ENCODE peak calls at places on chromosomes 2 and 18, in eight cellular contexts. C is H9, K is foreskin keratinocyte, B is IMR-90, Q is neuronal stem cell, I is Panc1, R is kidney, S is heart left ventricle. Y is an unnamed sample.

GRCh38 chr2:172270278-172271079 is 156.9 kb upstream of the ITGA6 start:
- DNase-seq in B (peak; percentile 51), I (no peak), R (no peak), S (no peak), Q (no peak), C (peak; percentile 73), K (no peak), Y (no peak)

GRCh38 chr2:25494626-25495025 is 152.9 kb upstream of the DNMT3A start:
- DNase-seq in I (no peak), K (no peak), C (peak; percentile 34), R (no peak), Q (no peak), B (peak; percentile 66), S (no peak), Y (no peak)

GRCh38 chr2:37156071-37156856 is 516 bp downstream of the EIF2AK2 start:
- DNase-seq in K (peak; percentile 45), Q (no peak), C (peak; percentile 31), I (no peak), B (peak; percentile 42), S (peak; percentile 69), R (no peak), Y (peak; percentile 45)

GRCh38 chr2:217069263-217070042 is 209.6 kb upstream of the TNP1 start:
- DNase-seq in K (no peak), I (no peak), R (no peak), Q (no peak), S (no peak), B (peak; percentile 36), C (peak; percentile 8), Y (no peak)

GRCh38 chr2:142124706-142125105 is 6.1 kb downstream of the LRP1B start:
- DNase-seq in C (no peak), S (no peak), Q (no peak), K (no peak), R (no peak), B (no peak), I (no peak), Y (no peak)

GRCh38 chr2:10873790-10874437 is 37.8 kb upstream of the KCNF1 start:
- DNase-seq in B (peak; percentile 62), I (no peak), K (peak; percentile 24), S (peak; percentile 71), C (no peak), R (no peak), Q (no peak), Y (no peak)

GRCh38 chr2:203675086-203675485 is 31.4 kb upstream of the CD28 start:
- DNase-seq in Q (no peak), K (peak; percentile 63), R (no peak), B (peak; percentile 66), S (no peak), C (no peak), I (no peak), Y (no peak)

GRCh38 chr2:112627060-112628040 is 18.4 kb upstream of the SLC20A1 start:
- DNase-seq in K (peak; percentile 95), C (no peak), R (no peak), I (peak; percentile 54), B (peak; percentile 97), S (peak; percentile 70), Q (no peak), Y (peak; percentile 34)

GRCh38 chr18:79965119-79965902 is 868 bp downstream of the HSBP1L1 start:
- DNase-seq in I (peak; percentile 63), K (peak; percentile 81), B (peak; percentile 91), C (peak; percentile 46), S (no peak), Q (no peak), R (peak; percentile 81), Y (no peak)

GRCh38 chr2:37871453-37872191 is 53.5 kb upstream of the RMDN2 start:
- DNase-seq in R (no peak), K (peak; percentile 96), B (peak; percentile 81), Q (no peak), I (no peak), C (no peak), S (no peak), Y (no peak)

GRCh38 chr2:128930101-128930500 is 611.4 kb upstream of the HS6ST1 start:
- DNase-seq in I (no peak), S (no peak), R (no peak), B (no peak), Q (no peak), K (no peak), C (no peak), Y (no peak)

GRCh38 chr2:218375212-218375611 is 6.9 kb upstream of the SLC11A1 start:
- DNase-seq in R (no peak), S (no peak), B (peak; percentile 69), I (no peak), Q (no peak), K (peak; percentile 66), C (no peak), Y (no peak)

GRCh38 chr2:64624862-64625261 is 28.9 kb downstream of the SERTAD2 start:
- DNase-seq in R (no peak), I (no peak), S (no peak), B (no peak), K (no peak), Q (no peak), C (no peak), Y (no peak)

GRCh38 chr2:26326514-26326913 is 19.4 kb upstream of the SELENOI start:
- DNase-seq in C (no peak), S (no peak), Q (no peak), K (no peak), I (no peak), B (no peak), R (no peak), Y (no peak)

GRCh38 chr2:85771486-85771885 is 17.7 kb downstream of the ATOH8 start:
- DNase-seq in C (no peak), S (peak; percentile 13), B (no peak), K (no peak), Q (no peak), I (no peak), R (no peak), Y (no peak)

GRCh38 chr2:101356486-101356885 is 30.8 kb downstream of the CREG2 start:
- DNase-seq in R (no peak), Q (no peak), C (no peak), K (peak; percentile 84), I (no peak), S (no peak), B (peak; percentile 39), Y (no peak)

GRCh38 chr2:30109856-30110255 is 37.0 kb upstream of the YPEL5 start:
- DNase-seq in C (no peak), B (no peak), K (peak; percentile 5), I (no peak), R (no peak), Q (no peak), S (no peak), Y (no peak)

GRCh38 chr2:211800001-211800400 is 738.6 kb downstream of the ERBB4 start:
- DNase-seq in Q (no peak), R (no peak), K (no peak), S (no peak), I (no peak), C (no peak), B (no peak), Y (no peak)

GRCh38 chr18:34809697-34810096 is 99.6 kb downstream of the DTNA start:
- DNase-seq in S (no peak), I (peak; percentile 4), Q (no peak), K (no peak), R (no peak), B (peak; percentile 32), C (peak; percentile 63), Y (no peak)

GRCh38 chr2:100819365-100820345 is at the start of gene NPAS2:
- DNase-seq in Q (no peak), I (no peak), K (no peak), B (peak; percentile 46), C (peak; percentile 49), S (peak; percentile 72), R (peak; percentile 83), Y (peak; percentile 53)

GRCh38 chr18:13241893-13242175 is 23.3 kb downstream of the LDLRAD4 start:
- DNase-seq in B (no peak), R (no peak), I (no peak), C (no peak), S (no peak), K (no peak), Q (no peak), Y (peak; percentile 45)

GRCh38 chr2:150555957-150556356 is 68.5 kb upstream of the RND3 start:
- DNase-seq in S (no peak), Q (no peak), I (no peak), C (no peak), B (no peak), K (no peak), R (no peak), Y (no peak)

GRCh38 chr2:120435671-120436459 is 89.9 kb downstream of the INHBB start:
- DNase-seq in C (peak; percentile 14), R (no peak), Q (no peak), B (no peak), K (no peak), S (no peak), I (no peak), Y (no peak)

GRCh38 chr2:46305177-46305576 is 8.0 kb downstream of the EPAS1 start:
- DNase-seq in R (no peak), Q (no peak), C (no peak), I (no peak), B (no peak), K (no peak), S (no peak), Y (no peak)
- H3K4me1 ChIP-seq in R (peaks cover 27% of the 10 kb centered on the region), Q (no peaks in the 10 kb centered on the region), C (peaks cover 6% of the 10 kb centered on the region), I (peaks cover 94% of the 10 kb centered on the region), B (peaks cover 26% of the 10 kb centered on the region), K (peaks cover 36% of the 10 kb centered on the region), S (peaks cover 87% of the 10 kb centered on the region), Y (peaks cover 22% of the 10 kb centered on the region)

GRCh38 chr18:50469380-50469781 is 90.5 kb upstream of the MAPK4 start:
- DNase-seq in R (no peak), Q (no peak), C (no peak), S (peak; percentile 73), K (no peak), B (no peak), I (no peak), Y (no peak)
- H3K4me1 ChIP-seq in R (no peaks in the 10 kb centered on the region), Q (no peaks in the 10 kb centered on the region), C (no peaks in the 10 kb centered on the region), S (no peaks in the 10 kb centered on the region), K (no peaks in the 10 kb centered on the region), B (no peaks in the 10 kb centered on the region), I (no peaks in the 10 kb centered on the region), Y (no peaks in the 10 kb centered on the region)

GRCh38 chr18:55487997-55488396 is 100.0 kb downstream of the TCF4 start:
- DNase-seq in C (no peak), I (no peak), K (no peak), S (no peak), B (peak; percentile 67), Q (no peak), R (no peak), Y (no peak)
- H3K4me1 ChIP-seq in C (peaks cover 21% of the 10 kb centered on the region), I (no peaks in the 10 kb centered on the region), K (no peaks in the 10 kb centered on the region), S (peaks cover 49% of the 10 kb centered on the region), B (peaks cover 27% of the 10 kb centered on the region), Q (peaks cover 13% of the 10 kb centered on the region), R (no peaks in the 10 kb centered on the region), Y (peaks cover 7% of the 10 kb centered on the region)

GRCh38 chr18:77009675-77010074 is 122.9 kb downstream of the MBP start:
- DNase-seq in B (no peak), Q (no peak), K (no peak), C (no peak), S (no peak), I (no peak), R (peak; percentile 77), Y (no peak)
- H3K4me1 ChIP-seq in B (no peaks in the 10 kb centered on the region), Q (peaks cover 4% of the 10 kb centered on the region), K (peaks cover 7% of the 10 kb centered on the region), C (peaks cover 9% of the 10 kb centered on the region), S (peaks cover 14% of the 10 kb centered on the region), I (no peaks in the 10 kb centered on the region), R (peaks cover 3% of the 10 kb centered on the region), Y (peaks cover 12% of the 10 kb centered on the region)

Y was measured in CD8-positive, alpha-beta T cell.